ENCODE peak calls at places on chromosomes 5 and 9, in four cellular contexts. E is GM12891, U is GM12878, Y is K562. J is an unnamed sample.
A peak's percentile ranks its signal among the peaks of the same experiment; 100 is the strongest.

GRCh38 chr5:132293066-132293991 is 865 bp upstream of the SLC22A4 start:
- DNase-seq in E (peak; percentile 46), U (no peak), Y (peak; percentile 96), J (peak; percentile 85)

GRCh38 chr9:20570756-20571155 is 51.5 kb downstream of the MLLT3 start:
- DNase-seq in E (no peak), U (no peak), Y (no peak), J (no peak)

GRCh38 chr9:36632892-36633291 is 60.2 kb downstream of the MELK start:
- DNase-seq in E (peak; percentile 7), U (no peak), Y (peak; percentile 8), J (no peak)

GRCh38 chr9:129237195-129237611 is 59.1 kb upstream of the IER5L start:
- DNase-seq in E (no peak), U (no peak), Y (peak; percentile 79), J (peak; percentile 12)

GRCh38 chr5:64900618-64901017 is 131.9 kb downstream of the CWC27 start:
- DNase-seq in E (no peak), U (no peak), Y (no peak), J (no peak)

GRCh38 chr9:116323571-116323970 is 170.0 kb downstream of the PAPPA start:
- DNase-seq in E (no peak), U (no peak), Y (no peak), J (no peak)

GRCh38 chr5:1265026-1265425 is 29.8 kb downstream of the TERT start:
- DNase-seq in E (no peak), U (no peak), Y (no peak), J (no peak)

GRCh38 chr5:68344447-68345111 is 129.0 kb downstream of the PIK3R1 start:
- DNase-seq in E (no peak), U (no peak), Y (peak; percentile 90), J (no peak)

GRCh38 chr5:124592891-124593290 is 153.5 kb downstream of the ZNF608 start:
- DNase-seq in E (no peak), U (no peak), Y (no peak), J (no peak)

GRCh38 chr9:122261469-122261881 is 3.2 kb downstream of the RBM18 start:
- DNase-seq in E (no peak), U (no peak), Y (peak; percentile 73), J (peak; percentile 46)

GRCh38 chr5:73119492-73120157 is 750 bp upstream of the TMEM171 start:
- DNase-seq in E (no peak), U (no peak), Y (no peak), J (no peak)

GRCh38 chr5:160357861-160358411 is 12.5 kb downstream of the C1QTNF2 start:
- DNase-seq in E (no peak), U (no peak), Y (no peak), J (no peak)

GRCh38 chr9:132806306-132806705 is 71.8 kb downstream of the AK8 start:
- DNase-seq in E (no peak), U (no peak), Y (no peak), J (no peak)

GRCh38 chr5:80481019-80481893 is 6.6 kb upstream of the FAM151B start:
- DNase-seq in E (peak; percentile 7), U (peak; percentile 27), Y (peak; percentile 63), J (peak; percentile 43)

GRCh38 chr9:113485761-113486115 is 22.2 kb downstream of the RGS3 start:
- DNase-seq in E (no peak), U (no peak), Y (no peak), J (no peak)

GRCh38 chr9:36924071-36924470 is 110.0 kb downstream of the PAX5 start:
- DNase-seq in E (no peak), U (peak; percentile 30), Y (peak; percentile 20), J (no peak)

GRCh38 chr5:147887026-147887627 is 8.6 kb downstream of the SCGB3A2 start:
- DNase-seq in E (no peak), U (no peak), Y (peak; percentile 19), J (peak; percentile 25)

GRCh38 chr5:97102010-97102470 is 40.4 kb downstream of the LIX1 start:
- DNase-seq in E (no peak), U (no peak), Y (no peak), J (no peak)

GRCh38 chr5:151060742-151061141 is 20.1 kb downstream of the TNIP1 start:
- DNase-seq in E (no peak), U (no peak), Y (no peak), J (no peak)

GRCh38 chr9:110213413-110214044 is 5.6 kb upstream of the C9orf152 start:
- DNase-seq in E (no peak), U (no peak), Y (no peak), J (no peak)

GRCh38 chr9:23733495-23734078 is 92.5 kb downstream of the ELAVL2 start:
- DNase-seq in E (no peak), U (no peak), Y (no peak), J (no peak)
- TF ChIP-seq SPI1 in E (no peak), U (no peak), Y (no peak), J (no peak)

GRCh38 chr5:154481584-154482381 is 3.8 kb upstream of the HAND1 start:
- DNase-seq in E (no peak), U (no peak), Y (no peak), J (no peak)
- TF ChIP-seq SPI1 in E (no peak), U (no peak), Y (no peak), J (no peak)

GRCh38 chr5:35598707-35599370 is 18.8 kb upstream of the SPEF2 start:
- DNase-seq in E (no peak), U (no peak), Y (no peak), J (no peak)
- TF ChIP-seq SPI1 in E (no peak), U (no peak), Y (no peak), J (no peak)

GRCh38 chr9:95027914-95028854 is 289.3 kb downstream of the FANCC start:
- DNase-seq in E (no peak), U (no peak), Y (no peak), J (no peak)
- TF ChIP-seq SPI1 in E (no peak), U (no peak), Y (no peak), J (no peak)

GRCh38 chr5:130571076-130571475 is 594.0 kb downstream of the HINT1 start:
- DNase-seq in E (no peak), U (no peak), Y (no peak), J (no peak)
- TF ChIP-seq SPI1 in E (no peak), U (no peak), Y (no peak), J (no peak)